ENCODE peak calls at places on chromosomes 2 and 18, in six cellular contexts. One of them, this sample, is unnamed.

GRCh38 chr2:72827999-72828646 is 2.3 kb upstream of the EXOC6B start:
- DNase-seq in NB4: no peak
- DNase-seq in activated B cell treated with CpG ODN at 0.5 μM for 24 hours: no peak
- DNase-seq in omental fat pad: no peak
- DNase-seq in GM20000: no peak
- DNase-seq in CD8-positive, alpha-beta T cell: no peak
- DNase-seq in this sample: no peak

GRCh38 chr18:48957136-48957535 is 6.4 kb upstream of the SMAD7 start:
- DNase-seq in NB4: no peak
- DNase-seq in activated B cell treated with CpG ODN at 0.5 μM for 24 hours: no peak
- DNase-seq in omental fat pad: no peak
- DNase-seq in GM20000: no peak
- DNase-seq in CD8-positive, alpha-beta T cell: no peak
- DNase-seq in this sample: no peak

GRCh38 chr2:238080518-238080917 is 19.6 kb upstream of the ESPNL start:
- DNase-seq in NB4: no peak
- DNase-seq in activated B cell treated with CpG ODN at 0.5 μM for 24 hours: no peak
- DNase-seq in omental fat pad: no peak
- DNase-seq in GM20000: no peak
- DNase-seq in CD8-positive, alpha-beta T cell: no peak
- DNase-seq in this sample: no peak

GRCh38 chr2:60507211-60507810 is 46.1 kb downstream of the BCL11A start:
- DNase-seq in NB4: no peak
- DNase-seq in activated B cell treated with CpG ODN at 0.5 μM for 24 hours: no peak
- DNase-seq in omental fat pad: no peak
- DNase-seq in GM20000: no peak
- DNase-seq in CD8-positive, alpha-beta T cell: no peak
- DNase-seq in this sample: no peak

GRCh38 chr18:59820663-59821062 is 79.1 kb upstream of the PMAIP1 start:
- DNase-seq in NB4: no peak
- DNase-seq in activated B cell treated with CpG ODN at 0.5 μM for 24 hours: no peak
- DNase-seq in omental fat pad: no peak
- DNase-seq in GM20000: no peak
- DNase-seq in CD8-positive, alpha-beta T cell: no peak
- DNase-seq in this sample: no peak

GRCh38 chr2:37907480-37908070 is 17.5 kb upstream of the RMDN2 start:
- DNase-seq in NB4: no peak
- DNase-seq in activated B cell treated with CpG ODN at 0.5 μM for 24 hours: no peak
- DNase-seq in omental fat pad: no peak
- DNase-seq in GM20000: no peak
- DNase-seq in CD8-positive, alpha-beta T cell: no peak
- DNase-seq in this sample: no peak

GRCh38 chr18:57748770-57749603 is 54.1 kb downstream of the ATP8B1 start:
- DNase-seq in NB4: peak; percentile 66
- DNase-seq in activated B cell treated with CpG ODN at 0.5 μM for 24 hours: no peak
- DNase-seq in omental fat pad: no peak
- DNase-seq in GM20000: peak; percentile 40
- DNase-seq in CD8-positive, alpha-beta T cell: no peak
- DNase-seq in this sample: no peak

GRCh38 chr2:238777369-238778067 is 70.4 kb upstream of the TWIST2 start:
- DNase-seq in NB4: peak; percentile 90
- DNase-seq in activated B cell treated with CpG ODN at 0.5 μM for 24 hours: no peak
- DNase-seq in omental fat pad: no peak
- DNase-seq in GM20000: no peak
- DNase-seq in CD8-positive, alpha-beta T cell: no peak
- DNase-seq in this sample: no peak

GRCh38 chr2:33167655-33168245 is 221.0 kb downstream of the LTBP1 start:
- DNase-seq in NB4: no peak
- DNase-seq in activated B cell treated with CpG ODN at 0.5 μM for 24 hours: no peak
- DNase-seq in omental fat pad: no peak
- DNase-seq in GM20000: no peak
- DNase-seq in CD8-positive, alpha-beta T cell: no peak
- DNase-seq in this sample: no peak

GRCh38 chr2:196230460-196230859 is 59.1 kb upstream of the STK17B start:
- DNase-seq in NB4: no peak
- DNase-seq in activated B cell treated with CpG ODN at 0.5 μM for 24 hours: no peak
- DNase-seq in omental fat pad: no peak
- DNase-seq in GM20000: no peak
- DNase-seq in CD8-positive, alpha-beta T cell: peak; percentile 25
- DNase-seq in this sample: no peak

GRCh38 chr2:59567115-59567514 is 986.3 kb downstream of the BCL11A start:
- DNase-seq in NB4: no peak
- DNase-seq in activated B cell treated with CpG ODN at 0.5 μM for 24 hours: no peak
- DNase-seq in omental fat pad: no peak
- DNase-seq in GM20000: no peak
- DNase-seq in CD8-positive, alpha-beta T cell: no peak
- DNase-seq in this sample: no peak

GRCh38 chr2:150126143-150126725 is 361.2 kb downstream of the RND3 start:
- DNase-seq in NB4: no peak
- DNase-seq in activated B cell treated with CpG ODN at 0.5 μM for 24 hours: no peak
- DNase-seq in omental fat pad: no peak
- DNase-seq in GM20000: no peak
- DNase-seq in CD8-positive, alpha-beta T cell: no peak
- DNase-seq in this sample: no peak

GRCh38 chr18:41940506-41941215 is 14.4 kb upstream of the PIK3C3 start:
- DNase-seq in NB4: no peak
- DNase-seq in activated B cell treated with CpG ODN at 0.5 μM for 24 hours: no peak
- DNase-seq in omental fat pad: no peak
- DNase-seq in GM20000: no peak
- DNase-seq in CD8-positive, alpha-beta T cell: no peak
- DNase-seq in this sample: no peak

GRCh38 chr2:65746919-65747678 is 314.7 kb upstream of the SPRED2 start:
- DNase-seq in NB4: no peak
- DNase-seq in activated B cell treated with CpG ODN at 0.5 μM for 24 hours: no peak
- DNase-seq in omental fat pad: no peak
- DNase-seq in GM20000: no peak
- DNase-seq in CD8-positive, alpha-beta T cell: no peak
- DNase-seq in this sample: no peak

GRCh38 chr2:27681844-27682243 is 18.2 kb downstream of the SLC4A1AP start:
- DNase-seq in NB4: no peak
- DNase-seq in activated B cell treated with CpG ODN at 0.5 μM for 24 hours: no peak
- DNase-seq in omental fat pad: no peak
- DNase-seq in GM20000: no peak
- DNase-seq in CD8-positive, alpha-beta T cell: no peak
- DNase-seq in this sample: no peak

GRCh38 chr2:59233910-59234309 is 992.8 kb upstream of the FANCL start:
- DNase-seq in NB4: no peak
- DNase-seq in activated B cell treated with CpG ODN at 0.5 μM for 24 hours: no peak
- DNase-seq in omental fat pad: no peak
- DNase-seq in GM20000: no peak
- DNase-seq in CD8-positive, alpha-beta T cell: no peak
- DNase-seq in this sample: no peak

GRCh38 chr2:120305296-120305695 is 40.6 kb upstream of the INHBB start:
- DNase-seq in NB4: peak; percentile 48
- DNase-seq in activated B cell treated with CpG ODN at 0.5 μM for 24 hours: no peak
- DNase-seq in omental fat pad: no peak
- DNase-seq in GM20000: no peak
- DNase-seq in CD8-positive, alpha-beta T cell: no peak
- DNase-seq in this sample: no peak
- TF ChIP-seq CTCF in NB4: peak; percentile 54
- TF ChIP-seq CTCF in activated B cell treated with CpG ODN at 0.5 μM for 24 hours: no peak
- TF ChIP-seq CTCF in omental fat pad: no peak
- TF ChIP-seq CTCF in GM20000: no peak
- TF ChIP-seq CTCF in CD8-positive, alpha-beta T cell: no peak
- TF ChIP-seq CTCF in this sample: no peak

DNA sequence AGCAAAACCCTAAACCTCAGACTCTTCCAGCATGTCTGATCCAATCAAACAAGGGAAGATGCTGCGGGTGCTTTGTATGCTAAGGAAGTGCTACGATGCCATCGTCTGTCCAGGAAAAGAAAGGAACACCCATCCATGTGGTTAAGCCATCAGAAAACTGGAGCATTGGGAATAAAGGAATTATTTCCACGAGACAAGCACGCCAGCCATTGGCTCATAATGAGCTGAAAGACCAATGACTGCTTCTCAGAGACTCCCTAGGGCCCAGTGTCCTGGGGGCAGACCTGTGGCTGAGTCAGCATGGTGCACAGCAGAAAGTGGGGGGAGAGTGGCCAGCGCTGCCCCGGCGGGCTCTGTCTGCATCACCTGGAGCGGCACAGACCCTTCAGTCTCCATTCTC is 66.0 kb upstream of the AFF3 start:
- DNase-seq in NB4: no peak
- DNase-seq in activated B cell treated with CpG ODN at 0.5 μM for 24 hours: no peak
- DNase-seq in omental fat pad: no peak
- DNase-seq in GM20000: no peak
- DNase-seq in CD8-positive, alpha-beta T cell: no peak
- DNase-seq in this sample: no peak
- TF ChIP-seq CTCF in NB4: no peak
- TF ChIP-seq CTCF in activated B cell treated with CpG ODN at 0.5 μM for 24 hours: no peak
- TF ChIP-seq CTCF in omental fat pad: no peak
- TF ChIP-seq CTCF in GM20000: no peak
- TF ChIP-seq CTCF in CD8-positive, alpha-beta T cell: no peak
- TF ChIP-seq CTCF in this sample: no peak

DNA sequence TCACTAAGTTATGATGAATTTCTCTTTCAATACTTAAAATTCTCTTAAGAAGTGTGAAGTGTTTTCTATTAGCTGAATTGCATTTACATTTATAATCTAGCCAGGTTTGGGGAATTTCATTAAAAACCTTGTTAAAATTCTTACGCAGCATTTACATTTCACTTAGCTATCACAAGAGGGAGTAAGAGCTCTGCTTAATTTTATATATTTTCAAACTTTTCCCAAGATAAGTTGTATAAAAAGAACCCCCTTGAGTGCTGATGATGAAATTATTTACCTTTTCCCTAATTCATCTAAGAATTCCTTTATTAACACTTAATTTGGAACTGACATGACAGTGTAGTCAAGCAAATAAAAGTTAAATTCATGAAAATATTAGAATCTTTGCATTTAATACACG is 54.2 kb upstream of the ZSWIM2 start:
- DNase-seq in NB4: no peak
- DNase-seq in activated B cell treated with CpG ODN at 0.5 μM for 24 hours: no peak
- DNase-seq in omental fat pad: no peak
- DNase-seq in GM20000: no peak
- DNase-seq in CD8-positive, alpha-beta T cell: no peak
- DNase-seq in this sample: no peak
- TF ChIP-seq CTCF in NB4: no peak
- TF ChIP-seq CTCF in activated B cell treated with CpG ODN at 0.5 μM for 24 hours: no peak
- TF ChIP-seq CTCF in omental fat pad: no peak
- TF ChIP-seq CTCF in GM20000: no peak
- TF ChIP-seq CTCF in CD8-positive, alpha-beta T cell: no peak
- TF ChIP-seq CTCF in this sample: no peak

DNA sequence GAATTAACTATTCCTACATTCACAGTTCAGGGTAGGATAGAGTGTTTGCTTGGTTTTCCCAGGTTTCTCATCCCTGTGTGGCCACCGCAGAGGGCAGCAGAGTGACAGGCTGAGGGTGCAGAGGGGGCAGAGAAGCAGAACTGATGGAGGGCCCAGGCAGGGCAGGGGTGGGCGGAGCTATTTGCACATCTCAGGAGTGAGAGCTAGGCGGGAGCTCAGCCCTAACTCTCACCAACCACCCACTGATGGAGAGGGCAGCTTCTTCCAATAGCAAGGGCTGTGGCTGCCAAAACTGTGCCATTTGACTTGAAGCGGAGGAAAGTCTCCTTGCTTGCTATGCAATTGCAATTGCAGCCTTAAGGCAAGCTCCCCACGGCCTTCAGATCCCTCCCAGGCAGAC is 12.0 kb upstream of the DARS1 start:
- DNase-seq in NB4: peak; percentile 47
- DNase-seq in activated B cell treated with CpG ODN at 0.5 μM for 24 hours: peak; percentile 41
- DNase-seq in omental fat pad: no peak
- DNase-seq in GM20000: peak; percentile 32
- DNase-seq in CD8-positive, alpha-beta T cell: peak; percentile 24
- DNase-seq in this sample: no peak
- TF ChIP-seq CTCF in NB4: no peak
- TF ChIP-seq CTCF in activated B cell treated with CpG ODN at 0.5 μM for 24 hours: no peak
- TF ChIP-seq CTCF in omental fat pad: no peak
- TF ChIP-seq CTCF in GM20000: no peak
- TF ChIP-seq CTCF in CD8-positive, alpha-beta T cell: no peak
- TF ChIP-seq CTCF in this sample: no peak

GRCh38 chr2:29644949-29645348 is 276.4 kb downstream of the ALK start:
- DNase-seq in NB4: no peak
- DNase-seq in activated B cell treated with CpG ODN at 0.5 μM for 24 hours: no peak
- DNase-seq in omental fat pad: no peak
- DNase-seq in GM20000: no peak
- DNase-seq in CD8-positive, alpha-beta T cell: no peak
- DNase-seq in this sample: no peak
- TF ChIP-seq CTCF in NB4: no peak
- TF ChIP-seq CTCF in activated B cell treated with CpG ODN at 0.5 μM for 24 hours: no peak
- TF ChIP-seq CTCF in omental fat pad: no peak
- TF ChIP-seq CTCF in GM20000: no peak
- TF ChIP-seq CTCF in CD8-positive, alpha-beta T cell: no peak
- TF ChIP-seq CTCF in this sample: no peak

DNA sequence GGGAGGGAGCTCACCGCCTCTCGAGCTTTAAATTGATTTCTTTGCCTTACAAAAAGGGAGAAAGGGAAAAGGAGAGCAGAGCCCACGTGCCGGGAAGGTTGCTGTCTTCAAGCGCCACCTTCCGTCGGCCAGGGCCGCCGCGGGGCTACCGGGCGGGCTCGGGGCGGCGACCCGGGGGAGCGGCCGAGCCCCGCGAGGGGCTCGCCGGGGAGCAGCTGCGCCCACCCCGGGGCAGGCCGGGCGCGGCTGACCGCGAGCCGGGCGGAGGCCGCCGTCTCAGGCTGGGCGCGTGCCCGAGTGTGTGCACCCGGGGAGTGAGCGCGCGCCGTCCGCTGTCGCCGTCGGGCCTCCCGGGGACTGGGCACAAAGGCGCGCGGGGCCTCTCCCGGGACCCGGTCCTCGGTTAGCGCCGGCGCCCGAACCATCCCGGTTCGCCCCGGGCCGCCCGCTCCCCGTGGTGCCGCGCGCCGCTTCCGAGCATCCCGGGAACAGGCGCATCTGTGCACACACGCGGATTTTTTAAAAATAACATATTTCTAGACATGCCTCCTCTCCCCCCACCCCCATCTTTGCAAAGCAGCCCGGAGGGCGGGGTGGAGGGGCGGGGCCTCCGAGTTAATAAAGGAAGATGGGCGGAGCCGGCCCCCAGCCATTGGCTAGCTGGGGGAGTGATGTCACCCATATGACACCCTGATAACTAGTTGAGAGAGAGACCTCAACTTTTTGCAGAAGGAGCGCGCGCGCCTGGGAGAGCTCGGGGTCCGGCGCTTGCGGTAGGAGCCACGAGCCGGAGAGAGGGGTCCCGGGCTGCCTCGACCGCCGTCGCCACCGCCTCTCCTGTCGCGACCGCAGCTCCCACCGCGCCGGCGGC is at the start of gene SOX11:
- DNase-seq in NB4: no peak
- DNase-seq in activated B cell treated with CpG ODN at 0.5 μM for 24 hours: no peak
- DNase-seq in omental fat pad: no peak
- DNase-seq in GM20000: peak; percentile 47
- DNase-seq in CD8-positive, alpha-beta T cell: no peak
- DNase-seq in this sample: no peak
- TF ChIP-seq CTCF in NB4: no peak
- TF ChIP-seq CTCF in activated B cell treated with CpG ODN at 0.5 μM for 24 hours: no peak
- TF ChIP-seq CTCF in omental fat pad: no peak
- TF ChIP-seq CTCF in GM20000: no peak
- TF ChIP-seq CTCF in CD8-positive, alpha-beta T cell: no peak
- TF ChIP-seq CTCF in this sample: no peak

GRCh38 chr2:88190808-88191721 is 20.9 kb downstream of the THNSL2 start:
- DNase-seq in NB4: peak; percentile 63
- DNase-seq in activated B cell treated with CpG ODN at 0.5 μM for 24 hours: no peak
- DNase-seq in omental fat pad: no peak
- DNase-seq in GM20000: peak; percentile 71
- DNase-seq in CD8-positive, alpha-beta T cell: no peak
- DNase-seq in this sample: no peak
- TF ChIP-seq CTCF in NB4: peak; percentile 46
- TF ChIP-seq CTCF in activated B cell treated with CpG ODN at 0.5 μM for 24 hours: no peak
- TF ChIP-seq CTCF in omental fat pad: no peak
- TF ChIP-seq CTCF in GM20000: peak; percentile 39
- TF ChIP-seq CTCF in CD8-positive, alpha-beta T cell: peak; percentile 35
- TF ChIP-seq CTCF in this sample: peak; percentile 51

This sample was measured in suprapubic skin.